ENCODE peak calls at places on chromosomes 12 and 14, in four cellular contexts. One of them, this sample, is unnamed.

GRCh38 chr14:23115492-23115850 is 3.6 kb downstream of the CEBPE start:
- DNase-seq in tibial artery: no peak
- DNase-seq in Calu3: no peak
- DNase-seq in activated T-cell treated with anti-CD3 and anti-CD28 coated beads, Interleukin-2, amount 50 U/mL, for 48 hours: no peak
- DNase-seq in this sample: no peak

GRCh38 chr12:42237853-42238239 is 202 bp downstream of the YAF2 start:
- DNase-seq in tibial artery: no peak
- DNase-seq in Calu3: no peak
- DNase-seq in activated T-cell treated with anti-CD3 and anti-CD28 coated beads, Interleukin-2, amount 50 U/mL, for 48 hours: no peak
- DNase-seq in this sample: no peak

GRCh38 chr14:73782623-73783022 is 68.4 kb upstream of the PNMA1 start:
- DNase-seq in tibial artery: no peak
- DNase-seq in Calu3: no peak
- DNase-seq in activated T-cell treated with anti-CD3 and anti-CD28 coated beads, Interleukin-2, amount 50 U/mL, for 48 hours: no peak
- DNase-seq in this sample: no peak

GRCh38 chr14:73238262-73238852 is 1.1 kb downstream of the PAPLN start:
- DNase-seq in tibial artery: peak; percentile 22
- DNase-seq in Calu3: peak; percentile 38
- DNase-seq in activated T-cell treated with anti-CD3 and anti-CD28 coated beads, Interleukin-2, amount 50 U/mL, for 48 hours: peak; percentile 42
- DNase-seq in this sample: no peak

GRCh38 chr12:109687250-109687649 is 26.4 kb upstream of the FAM222A start:
- DNase-seq in tibial artery: no peak
- DNase-seq in Calu3: no peak
- DNase-seq in activated T-cell treated with anti-CD3 and anti-CD28 coated beads, Interleukin-2, amount 50 U/mL, for 48 hours: no peak
- DNase-seq in this sample: no peak

GRCh38 chr14:38366374-38366773 is 110.5 kb upstream of the CLEC14A start:
- DNase-seq in tibial artery: no peak
- DNase-seq in Calu3: no peak
- DNase-seq in activated T-cell treated with anti-CD3 and anti-CD28 coated beads, Interleukin-2, amount 50 U/mL, for 48 hours: no peak
- DNase-seq in this sample: no peak

GRCh38 chr12:106066726-106067325 is 71.9 kb downstream of the NUAK1 start:
- DNase-seq in tibial artery: no peak
- DNase-seq in Calu3: no peak
- DNase-seq in activated T-cell treated with anti-CD3 and anti-CD28 coated beads, Interleukin-2, amount 50 U/mL, for 48 hours: no peak
- DNase-seq in this sample: no peak

GRCh38 chr14:74892745-74893144 is 11.0 kb downstream of the DLST start:
- DNase-seq in tibial artery: no peak
- DNase-seq in Calu3: no peak
- DNase-seq in activated T-cell treated with anti-CD3 and anti-CD28 coated beads, Interleukin-2, amount 50 U/mL, for 48 hours: no peak
- DNase-seq in this sample: no peak

GRCh38 chr12:116996648-116997047 is 85.9 kb downstream of the FBXW8 start:
- DNase-seq in tibial artery: no peak
- DNase-seq in Calu3: no peak
- DNase-seq in activated T-cell treated with anti-CD3 and anti-CD28 coated beads, Interleukin-2, amount 50 U/mL, for 48 hours: no peak
- DNase-seq in this sample: no peak

GRCh38 chr12:109169676-109170075 is 53.3 kb downstream of the ACACB start:
- DNase-seq in tibial artery: no peak
- DNase-seq in Calu3: no peak
- DNase-seq in activated T-cell treated with anti-CD3 and anti-CD28 coated beads, Interleukin-2, amount 50 U/mL, for 48 hours: no peak
- DNase-seq in this sample: no peak

This sample was measured in lung.